ENCODE peak calls at places on chromosomes 16 and 17, in four cellular contexts. C, G, Z and W are unnamed samples.

GRCh38 chr17:10121971-10122707 is 76.3 kb downstream of the GAS7 start:
- DNase-seq in C (no peak), G (no peak), Z (no peak), W (peak; percentile 78)

GRCh38 chr17:67585077-67585602 is 132.6 kb upstream of the NOL11 start:
- DNase-seq in C (no peak), G (no peak), Z (peak; percentile 50), W (peak; percentile 72)

GRCh38 chr17:77019955-77020379 is 120.8 kb upstream of the SEC14L1 start:
- DNase-seq in C (no peak), G (no peak), Z (no peak), W (peak; percentile 75)

GRCh38 chr17:83100220-83100852 is 20.9 kb downstream of the METRNL start:
- DNase-seq in C (no peak), G (no peak), Z (no peak), W (no peak)

GRCh38 chr17:4411201-4411600 is 22.5 kb upstream of the SPNS3 start:
- DNase-seq in C (no peak), G (no peak), Z (no peak), W (no peak)

GRCh38 chr16:89701425-89702406 is at the start of gene SPATA2L:
- DNase-seq in C (peak; percentile 96), G (peak; percentile 86), Z (peak; percentile 72), W (peak; percentile 97)

GRCh38 chr17:41844971-41845370 is 7.3 kb downstream of the KLHL10 start:
- DNase-seq in C (no peak), G (no peak), Z (no peak), W (no peak)

GRCh38 chr16:71895679-71896385 is 501 bp downstream of the IST1 start:
- DNase-seq in C (no peak), G (no peak), Z (no peak), W (peak; percentile 32)

GRCh38 chr17:16491703-16492612 is at the start of gene LRRC75A:
- DNase-seq in C (no peak), G (peak; percentile 47), Z (no peak), W (peak; percentile 65)

GRCh38 chr17:27870345-27870744 is 22.8 kb downstream of the LYRM9 start:
- DNase-seq in C (no peak), G (no peak), Z (no peak), W (no peak)

GRCh38 chr16:85477801-85478363 is 135.2 kb upstream of the GSE1 start:
- DNase-seq in C (no peak), G (no peak), Z (no peak), W (no peak)

GRCh38 chr16:8893426-8893825 is 11.3 kb downstream of the LITAFD start:
- DNase-seq in C (no peak), G (no peak), Z (no peak), W (no peak)

GRCh38 chr17:13024033-13024432 is 6.2 kb upstream of the ELAC2 start:
- DNase-seq in C (no peak), G (no peak), Z (no peak), W (peak; percentile 45)

GRCh38 chr16:57959804-57960203 is 11.1 kb downstream of the CNGB1 start:
- DNase-seq in C (no peak), G (no peak), Z (no peak), W (no peak)

GRCh38 chr17:35433075-35433894 is 985 bp upstream of the SLFN12 start:
- DNase-seq in C (peak; percentile 79), G (no peak), Z (no peak), W (no peak)

GRCh38 chr16:11175850-11176341 is 80.1 kb downstream of the SOCS1 start:
- DNase-seq in C (no peak), G (no peak), Z (no peak), W (no peak)

GRCh38 chr17:49748791-49749190 is 15.1 kb downstream of the FAM117A start:
- DNase-seq in C (peak; percentile 32), G (no peak), Z (no peak), W (no peak)

GRCh38 chr17:15490634-15491261 is 23.3 kb upstream of the CDRT4 start:
- DNase-seq in C (peak; percentile 82), G (peak; percentile 88), Z (no peak), W (no peak)

GRCh38 chr16:86002178-86002577 is 103.2 kb downstream of the IRF8 start:
- DNase-seq in C (no peak), G (no peak), Z (no peak), W (no peak)

GRCh38 chr16:55494994-55495421 is 13.9 kb upstream of the LPCAT2 start:
- DNase-seq in C (peak; percentile 40), G (peak; percentile 82), Z (no peak), W (peak; percentile 53)

GRCh38 chr16:84643180-84643583 is 5.1 kb upstream of the KLHL36 start:
- DNase-seq in C (peak; percentile 64), G (no peak), Z (no peak), W (peak; percentile 71)

GRCh38 chr16:50448522-50448921 is 79.7 kb upstream of the BRD7 start:
- DNase-seq in C (no peak), G (no peak), Z (no peak), W (peak; percentile 94)

GRCh38 chr16:50833929-50834328 is 92.0 kb downstream of the CYLD start:
- DNase-seq in C (no peak), G (no peak), Z (no peak), W (no peak)

GRCh38 chr17:80899402-80900268 is 92.0 kb upstream of the CHMP6 start:
- DNase-seq in C (no peak), G (no peak), Z (no peak), W (peak; percentile 61)

GRCh38 chr17:14942511-14943185 is 322.5 kb downstream of the PMP22 start:
- DNase-seq in C (no peak), G (no peak), Z (no peak), W (no peak)

GRCh38 chr17:72421128-72422092 is 300.6 kb downstream of the SOX9 start:
- DNase-seq in C (peak; percentile 81), G (no peak), Z (peak; percentile 70), W (no peak)

GRCh38 chr16:88619859-88620655 is 18.3 kb upstream of the IL17C start:
- DNase-seq in C (no peak), G (no peak), Z (no peak), W (no peak)